ENCODE peak calls at places on chromosome 2, in four cellular contexts. W is activated B cell treated with CpG ODN at 0.5 μM for 24 hours, A is NAMALWA, X is NCI-H1694 treated with DMSO at 0.1 percent for 48 hours. I is an unnamed sample.

GRCh38 chr2:30267161-30267568 is 35.8 kb downstream of the LBH start:
- DNase-seq in X (no peak), W (no peak), A (no peak), I (no peak)

GRCh38 chr2:196278491-196278911 is 107.1 kb upstream of the STK17B start:
- DNase-seq in W (no peak), X (no peak), A (no peak), I (no peak)

GRCh38 chr2:48854681-48855080 is 99.2 kb upstream of the LHCGR start:
- DNase-seq in A (no peak), W (no peak), X (no peak), I (no peak)

GRCh38 chr2:46460991-46461715 is 18.2 kb upstream of the TMEM247 start:
- DNase-seq in X (peak), W (peak), A (peak), I (peak)

GRCh38 chr2:70726947-70727725 is 40.9 kb downstream of the ADD2 start:
- DNase-seq in X (no peak), A (no peak), W (no peak), I (peak)

GRCh38 chr2:27209621-27210401 is 2.0 kb upstream of the ATRAID start:
- DNase-seq in X (no peak), W (no peak), A (peak), I (no peak)

GRCh38 chr2:8252997-8253694 is 428.7 kb upstream of the ID2 start:
- DNase-seq in X (peak), A (peak), W (no peak), I (no peak)

GRCh38 chr2:43303120-43303519 is 76.7 kb upstream of the ZFP36L2 start:
- DNase-seq in W (no peak), X (no peak), A (no peak), I (no peak)

GRCh38 chr2:203869610-203870042 is 2.1 kb downstream of the CTLA4 start:
- DNase-seq in W (no peak), X (no peak), A (no peak), I (no peak)

GRCh38 chr2:150859162-150859561 is 371.7 kb upstream of the RND3 start:
- DNase-seq in W (no peak), A (no peak), X (no peak), I (no peak)

GRCh38 chr2:170377469-170378207 is 199.7 kb downstream of the MYO3B start:
- DNase-seq in A (no peak), X (no peak), W (no peak), I (no peak)

GRCh38 chr2:146385031-146385430 is 1459.8 kb upstream of the ACVR2A start:
- DNase-seq in X (no peak), W (no peak), A (peak), I (no peak)